ENCODE peak calls at places on chromosome 21, in four cellular contexts. A is ovary, V is upper lobe of left lung, M is HCT116. F is an unnamed sample.

GRCh38 chr21:34792504-34793089 is 123.8 kb downstream of the CLIC6 start:
- DNase-seq in A (no peak), V (no peak), M (no peak), F (no peak)

GRCh38 chr21:44994016-44994365 is 54.2 kb downstream of the SLX9 start:
- DNase-seq in A (no peak), V (peak), M (no peak), F (no peak)

GRCh38 chr21:45320991-45321656 is 33.4 kb upstream of the POFUT2 start:
- DNase-seq in A (no peak), V (peak), M (no peak), F (no peak)

GRCh38 chr21:31656199-31657095 is 3.0 kb upstream of the SOD1 start:
- DNase-seq in A (no peak), V (no peak), M (no peak), F (no peak)

GRCh38 chr21:23384679-23385078 is 2222.6 kb downstream of the MRPL39 start:
- DNase-seq in A (no peak), V (no peak), M (no peak), F (no peak)

GRCh38 chr21:42301371-42302291 is 13.6 kb downstream of the TFF3 start:
- DNase-seq in A (no peak), V (no peak), M (no peak), F (no peak)

GRCh38 chr21:46111193-46111571 is 13.3 kb downstream of the COL6A2 start:
- DNase-seq in A (peak), V (no peak), M (no peak), F (no peak)

GRCh38 chr21:25107708-25108107 is 499.6 kb downstream of the MRPL39 start:
- DNase-seq in A (no peak), V (no peak), M (no peak), F (no peak)

GRCh38 chr21:46664316-46664995 is 29.0 kb downstream of the PRMT2 start:
- DNase-seq in A (no peak), V (peak), M (no peak), F (no peak)

GRCh38 chr21:41767606-41768370 is 936 bp upstream of the RIPK4 start:
- DNase-seq in A (no peak), V (no peak), M (no peak), F (peak)

GRCh38 chr21:41706678-41707077 is 60.2 kb downstream of the RIPK4 start:
- DNase-seq in A (no peak), V (no peak), M (no peak), F (peak)

GRCh38 chr21:45724345-45724961 is 80.9 kb downstream of the PCBP3 start:
- DNase-seq in A (no peak), V (no peak), M (no peak), F (peak)

GRCh38 chr21:43306911-43307676 is 119.8 kb downstream of the SIK1 start:
- DNase-seq in A (no peak), V (peak), M (no peak), F (no peak)

GRCh38 chr21:18677632-18678031 is 274.0 kb upstream of the TMPRSS15 start:
- DNase-seq in A (no peak), V (no peak), M (no peak), F (no peak)

GRCh38 chr21:31283025-31283424 is 61.0 kb downstream of the TIAM1 start:
- DNase-seq in A (no peak), V (no peak), M (no peak), F (no peak)

GRCh38 chr21:44428281-44428942 is 26.9 kb upstream of the LRRC3 start:
- DNase-seq in A (peak), V (no peak), M (peak), F (no peak)

GRCh38 chr21:30268608-30269197 is 14.0 kb downstream of the KRTAP24-1 start:
- DNase-seq in A (no peak), V (no peak), M (no peak), F (no peak)

GRCh38 chr21:33229776-33230517 is at the start of gene IFNAR2:
- DNase-seq in A (peak), V (peak), M (peak), F (peak)
- TF ChIP-seq POLR2A in A (peak), V (peak), M (no peak), F (peak)

GRCh38 chr21:20999567-21000169 is 1.5 kb downstream of the NCAM2 start:
- DNase-seq in A (no peak), V (no peak), M (no peak), F (peak)

GRCh38 chr21:20997633-20998455 is at the start of gene NCAM2:
- DNase-seq in A (peak), V (peak), M (no peak), F (peak)

GRCh38 chr21:20998456-20998789 is 214 bp downstream of the NCAM2 start:
- DNase-seq in A (no peak), V (no peak), M (no peak), F (no peak)

GRCh38 chr21:20997308-20997632 is 939 bp upstream of the NCAM2 start:
- DNase-seq in A (no peak), V (peak), M (no peak), F (peak)

GRCh38 chr21:20998886-20999285 is 677 bp downstream of the NCAM2 start:
- DNase-seq in A (no peak), V (no peak), M (no peak), F (no peak)
- H3K4me3 ChIP-seq in A (peak), V (peak), M (no peak), F (no peak)

DNA sequence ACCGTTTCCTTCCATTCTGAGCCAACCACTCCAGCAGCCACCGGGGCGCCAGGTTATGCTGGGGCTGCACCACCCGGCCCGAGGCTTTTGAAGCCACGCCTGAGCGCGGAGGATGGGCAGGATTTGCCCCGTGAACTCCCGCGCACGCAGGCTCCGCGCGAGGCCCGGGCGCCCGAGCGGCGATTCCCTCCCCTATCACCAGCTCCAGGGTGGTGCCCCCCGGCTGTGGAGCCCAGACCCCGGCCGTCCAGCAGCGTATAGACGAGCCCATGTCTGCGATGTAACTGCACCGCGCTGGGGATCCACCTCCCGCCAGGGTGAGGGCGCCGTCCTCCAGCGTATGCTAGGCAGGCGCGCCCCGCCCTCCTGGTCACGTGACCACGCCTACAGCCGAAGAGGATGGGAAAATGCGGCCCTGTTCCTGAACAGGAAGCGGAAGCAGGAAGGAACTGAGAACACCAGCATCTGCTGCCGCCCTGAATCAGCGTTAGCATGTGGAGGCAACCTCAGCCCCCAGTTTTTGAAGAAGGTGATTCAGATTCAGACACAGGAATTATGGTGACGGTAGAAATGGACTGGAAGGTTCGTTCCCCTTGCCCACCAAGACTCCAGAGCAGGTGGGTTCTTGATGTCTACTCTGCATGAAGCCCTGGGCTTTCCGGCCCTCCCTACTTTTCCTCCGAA is 46.0 kb downstream of the VPS26C start:
- DNase-seq in A (peak), V (peak), M (peak), F (peak)
- TF ChIP-seq POLR2A in A (peak), V (peak), M (no peak), F (no peak)

GRCh38 chr21:37915941-37916794 is at the start of gene KCNJ6:
- DNase-seq in A (no peak), V (peak), M (no peak), F (no peak)
- H3K4me3 ChIP-seq in A (no peak), V (peak), M (no peak), F (no peak)

GRCh38 chr21:26881504-26882228 is 36.5 kb upstream of the ADAMTS1 start:
- DNase-seq in A (no peak), V (no peak), M (no peak), F (no peak)

GRCh38 chr21:26884436-26884835 is 39.2 kb upstream of the ADAMTS1 start:
- DNase-seq in A (no peak), V (no peak), M (no peak), F (no peak)

GRCh38 chr21:26887241-26887640 is 42.0 kb upstream of the ADAMTS1 start:
- DNase-seq in A (no peak), V (no peak), M (no peak), F (peak)

GRCh38 chr21:26888256-26888655 is 43.0 kb upstream of the ADAMTS1 start:
- DNase-seq in A (no peak), V (no peak), M (no peak), F (no peak)

DNA sequence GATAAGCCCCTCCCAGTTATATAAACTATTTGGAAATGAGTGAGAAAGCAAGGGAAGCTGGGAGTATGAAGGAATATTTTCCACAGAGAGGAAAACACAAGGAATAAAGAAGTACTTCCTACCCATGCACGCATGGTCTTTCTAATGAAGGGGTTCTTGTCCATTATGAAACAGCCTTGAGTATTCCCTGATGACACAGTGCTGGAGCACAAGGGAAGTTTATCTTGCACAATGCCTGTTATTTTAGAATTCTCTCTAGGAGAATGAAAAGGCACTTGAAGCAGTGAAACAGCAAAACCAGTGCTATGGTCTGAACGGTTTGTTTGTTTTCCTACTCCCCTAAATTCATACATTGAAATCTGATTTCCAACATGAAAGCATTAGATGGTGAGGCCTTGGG is 38.6 kb upstream of the ADAMTS1 start:
- DNase-seq in A (no peak), V (no peak), M (no peak), F (peak)
- TF ChIP-seq POLR2A in A (no peak), V (no peak), M (no peak), F (no peak)

GRCh38 chr21:29115899-29116298 is 14.5 kb upstream of the MAP3K7CL start:
- DNase-seq in A (no peak), V (no peak), M (no peak), F (no peak)

GRCh38 chr21:29121759-29122158 is 8.7 kb upstream of the MAP3K7CL start:
- DNase-seq in A (no peak), V (no peak), M (no peak), F (no peak)

GRCh38 chr21:29114765-29115164 is 15.7 kb upstream of the MAP3K7CL start:
- DNase-seq in A (no peak), V (no peak), M (peak), F (no peak)

DNA sequence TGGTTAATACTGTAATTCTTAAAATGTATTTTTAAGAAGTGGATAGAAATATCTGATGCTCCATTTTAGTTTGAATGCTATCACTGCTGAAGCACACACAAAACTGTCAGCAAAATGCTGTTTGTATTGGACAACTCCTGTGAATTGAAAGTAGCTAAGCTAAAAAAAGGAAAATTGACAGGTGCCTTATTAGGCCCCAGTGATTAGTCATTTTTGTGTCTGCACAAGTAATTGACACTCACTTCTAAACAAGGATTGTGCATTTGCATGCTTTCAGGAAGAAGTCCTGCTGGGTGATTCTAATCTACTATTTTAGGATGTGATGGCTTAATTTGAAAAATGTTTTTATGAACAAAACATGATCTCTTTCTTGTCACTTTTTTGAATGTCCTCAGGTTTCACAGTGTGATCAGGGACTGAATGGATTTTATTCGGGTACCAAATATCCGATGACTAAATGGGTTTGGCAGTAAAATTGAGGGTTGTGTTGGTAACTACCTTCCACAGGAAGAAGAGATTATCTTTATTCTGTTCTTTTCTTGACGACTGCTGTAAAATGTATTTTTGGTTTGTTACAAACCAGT is 13.0 kb upstream of the MAP3K7CL start:
- DNase-seq in A (no peak), V (no peak), M (no peak), F (no peak)
- H3K4me3 ChIP-seq in A (no peak), V (no peak), M (no peak), F (no peak)

F was measured in thyroid gland.